ENCODE peak calls at places on chromosomes 6 and 20, in five cellular contexts. One of them, this sample, is unnamed.

GRCh38 chr6:16168121-16168520 is 39.2 kb downstream of the MYLIP start:
- DNase-seq in A549: no peak
- DNase-seq in upper lobe of right lung: no peak
- DNase-seq in heart left ventricle: no peak
- DNase-seq in small intestine: no peak
- DNase-seq in this sample: no peak

GRCh38 chr6:50925548-50925947 is 106.9 kb downstream of the TFAP2B start:
- DNase-seq in A549: no peak
- DNase-seq in upper lobe of right lung: no peak
- DNase-seq in heart left ventricle: no peak
- DNase-seq in small intestine: no peak
- DNase-seq in this sample: no peak

GRCh38 chr6:148624025-148624424 is 122.8 kb upstream of the UST start:
- DNase-seq in heart left ventricle: no peak
- DNase-seq in A549: no peak
- DNase-seq in upper lobe of right lung: no peak
- DNase-seq in small intestine: no peak
- DNase-seq in this sample: no peak

GRCh38 chr6:135791441-135791840 is 60.1 kb upstream of the PDE7B start:
- DNase-seq in heart left ventricle: no peak
- DNase-seq in upper lobe of right lung: no peak
- DNase-seq in A549: no peak
- DNase-seq in small intestine: no peak
- DNase-seq in this sample: no peak

GRCh38 chr20:20184149-20184548 is 131.8 kb downstream of the CFAP61 start:
- DNase-seq in heart left ventricle: no peak
- DNase-seq in upper lobe of right lung: no peak
- DNase-seq in A549: peak; percentile 16
- DNase-seq in small intestine: no peak
- DNase-seq in this sample: no peak

GRCh38 chr6:131282417-131282816 is 147.2 kb downstream of the AKAP7 start:
- DNase-seq in small intestine: peak; percentile 60
- DNase-seq in A549: no peak
- DNase-seq in heart left ventricle: no peak
- DNase-seq in upper lobe of right lung: no peak
- DNase-seq in this sample: no peak

GRCh38 chr6:88513920-88514319 is 347.8 kb upstream of the CNR1 start:
- DNase-seq in A549: no peak
- DNase-seq in heart left ventricle: no peak
- DNase-seq in upper lobe of right lung: no peak
- DNase-seq in small intestine: no peak
- DNase-seq in this sample: no peak

GRCh38 chr6:12704946-12705345 is 11.6 kb upstream of the PHACTR1 start:
- DNase-seq in heart left ventricle: no peak
- DNase-seq in small intestine: no peak
- DNase-seq in upper lobe of right lung: no peak
- DNase-seq in A549: no peak
- DNase-seq in this sample: no peak

GRCh38 chr6:87287251-87287650 is 35.1 kb upstream of the SMIM8 start:
- DNase-seq in small intestine: no peak
- DNase-seq in upper lobe of right lung: no peak
- DNase-seq in A549: no peak
- DNase-seq in heart left ventricle: no peak
- DNase-seq in this sample: no peak

GRCh38 chr6:106476326-106477105 is 116.0 kb downstream of the CRYBG1 start:
- DNase-seq in small intestine: no peak
- DNase-seq in A549: no peak
- DNase-seq in upper lobe of right lung: no peak
- DNase-seq in heart left ventricle: no peak
- DNase-seq in this sample: no peak

GRCh38 chr20:17680836-17681740 is 954 bp downstream of the RRBP1 start:
- DNase-seq in upper lobe of right lung: peak; percentile 95
- DNase-seq in heart left ventricle: peak; percentile 89
- DNase-seq in A549: peak; percentile 80
- DNase-seq in small intestine: peak; percentile 75
- DNase-seq in this sample: peak; percentile 73

GRCh38 chr20:37347891-37348642 is 2.1 kb downstream of the SRC start:
- DNase-seq in heart left ventricle: no peak
- DNase-seq in A549: no peak
- DNase-seq in upper lobe of right lung: peak; percentile 52
- DNase-seq in small intestine: peak; percentile 35
- DNase-seq in this sample: no peak

GRCh38 chr20:40431611-40432010 is 257.4 kb downstream of the MAFB start:
- DNase-seq in upper lobe of right lung: no peak
- DNase-seq in heart left ventricle: no peak
- DNase-seq in A549: no peak
- DNase-seq in small intestine: no peak
- DNase-seq in this sample: no peak

GRCh38 chr6:119349041-119349340 is 570 bp downstream of the MAN1A1 start:
- DNase-seq in upper lobe of right lung: no peak
- DNase-seq in A549: no peak
- DNase-seq in small intestine: no peak
- DNase-seq in heart left ventricle: no peak
- DNase-seq in this sample: peak; percentile 44

GRCh38 chr20:60062431-60063336 is 104.5 kb downstream of the CDH26 start:
- DNase-seq in upper lobe of right lung: no peak
- DNase-seq in heart left ventricle: no peak
- DNase-seq in A549: no peak
- DNase-seq in small intestine: no peak
- DNase-seq in this sample: no peak

GRCh38 chr6:29631209-29631810 is 1.7 kb downstream of the GABBR1 start:
- DNase-seq in A549: no peak
- DNase-seq in heart left ventricle: no peak
- DNase-seq in upper lobe of right lung: no peak
- DNase-seq in small intestine: no peak
- DNase-seq in this sample: no peak

GRCh38 chr20:43495388-43495787 is 12.1 kb upstream of the L3MBTL1 start:
- DNase-seq in small intestine: no peak
- DNase-seq in upper lobe of right lung: no peak
- DNase-seq in A549: no peak
- DNase-seq in heart left ventricle: no peak
- DNase-seq in this sample: no peak

GRCh38 chr6:9783567-9783966 is 631.3 kb downstream of the TFAP2A start:
- DNase-seq in upper lobe of right lung: no peak
- DNase-seq in heart left ventricle: no peak
- DNase-seq in small intestine: no peak
- DNase-seq in A549: no peak
- DNase-seq in this sample: no peak

GRCh38 chr6:54878705-54879104 is 32.1 kb downstream of the FAM83B start:
- DNase-seq in small intestine: no peak
- DNase-seq in A549: peak; percentile 14
- DNase-seq in upper lobe of right lung: no peak
- DNase-seq in heart left ventricle: no peak
- DNase-seq in this sample: no peak

GRCh38 chr6:16741112-16742016 is 19.9 kb downstream of the ATXN1 start:
- DNase-seq in small intestine: no peak
- DNase-seq in heart left ventricle: no peak
- DNase-seq in upper lobe of right lung: no peak
- DNase-seq in A549: no peak
- DNase-seq in this sample: no peak

GRCh38 chr20:46458891-46459750 is 52.7 kb upstream of the ELMO2 start:
- DNase-seq in upper lobe of right lung: peak; percentile 75
- DNase-seq in small intestine: peak; percentile 33
- DNase-seq in A549: no peak
- DNase-seq in heart left ventricle: peak; percentile 43
- DNase-seq in this sample: no peak

GRCh38 chr20:53949319-53949839 is 121.0 kb downstream of the BCAS1 start:
- DNase-seq in heart left ventricle: peak; percentile 77
- DNase-seq in upper lobe of right lung: peak; percentile 69
- DNase-seq in small intestine: peak; percentile 55
- DNase-seq in A549: peak; percentile 16
- DNase-seq in this sample: peak; percentile 87

GRCh38 chr20:51077601-51078000 is 54.7 kb upstream of the KCNG1 start:
- DNase-seq in A549: no peak
- DNase-seq in heart left ventricle: no peak
- DNase-seq in upper lobe of right lung: no peak
- DNase-seq in small intestine: no peak
- DNase-seq in this sample: no peak

GRCh38 chr20:59640267-59640666 is 35.9 kb downstream of the PHACTR3 start:
- DNase-seq in upper lobe of right lung: no peak
- DNase-seq in heart left ventricle: no peak
- DNase-seq in small intestine: no peak
- DNase-seq in A549: no peak
- DNase-seq in this sample: no peak

GRCh38 chr6:170051229-170052172 is 239.4 kb downstream of the DLL1 start:
- DNase-seq in upper lobe of right lung: peak; percentile 57
- DNase-seq in heart left ventricle: no peak
- DNase-seq in small intestine: no peak
- DNase-seq in A549: no peak
- DNase-seq in this sample: no peak

GRCh38 chr20:64077876-64078551 is 1.3 kb downstream of the RGS19 start:
- DNase-seq in A549: no peak
- DNase-seq in heart left ventricle: no peak
- DNase-seq in small intestine: no peak
- DNase-seq in upper lobe of right lung: no peak
- DNase-seq in this sample: peak; percentile 74

GRCh38 chr20:16104783-16105182 is 468.5 kb downstream of the KIF16B start:
- DNase-seq in heart left ventricle: no peak
- DNase-seq in upper lobe of right lung: no peak
- DNase-seq in A549: no peak
- DNase-seq in small intestine: no peak
- DNase-seq in this sample: no peak

GRCh38 chr20:36824142-36824940 is 50.8 kb upstream of the DSN1 start:
- DNase-seq in small intestine: no peak
- DNase-seq in upper lobe of right lung: no peak
- DNase-seq in A549: no peak
- DNase-seq in heart left ventricle: no peak
- DNase-seq in this sample: no peak

GRCh38 chr6:13924949-13925881 is at the start of gene RNF182:
- DNase-seq in A549: no peak
- DNase-seq in upper lobe of right lung: no peak
- DNase-seq in small intestine: peak; percentile 33
- DNase-seq in heart left ventricle: no peak
- DNase-seq in this sample: peak; percentile 13

GRCh38 chr6:24933868-24934401 is 1.8 kb downstream of the RIPOR2 start:
- DNase-seq in A549: peak; percentile 35
- DNase-seq in upper lobe of right lung: no peak
- DNase-seq in heart left ventricle: no peak
- DNase-seq in small intestine: no peak
- DNase-seq in this sample: peak; percentile 66

GRCh38 chr20:6126846-6127245 is 4.0 kb upstream of the FERMT1 start:
- DNase-seq in upper lobe of right lung: no peak
- DNase-seq in heart left ventricle: no peak
- DNase-seq in small intestine: no peak
- DNase-seq in A549: no peak
- DNase-seq in this sample: no peak

GRCh38 chr20:6122873-6123649 is at the start of gene FERMT1:
- DNase-seq in upper lobe of right lung: peak; percentile 83
- DNase-seq in small intestine: peak; percentile 85
- DNase-seq in A549: peak; percentile 89
- DNase-seq in heart left ventricle: peak; percentile 62
- DNase-seq in this sample: no peak

GRCh38 chr20:6123650-6124014 is 802 bp upstream of the FERMT1 start:
- DNase-seq in A549: no peak
- DNase-seq in small intestine: no peak
- DNase-seq in upper lobe of right lung: no peak
- DNase-seq in heart left ventricle: no peak
- DNase-seq in this sample: no peak

GRCh38 chr20:6130045-6130444 is 7.2 kb upstream of the FERMT1 start:
- DNase-seq in small intestine: no peak
- DNase-seq in upper lobe of right lung: no peak
- DNase-seq in heart left ventricle: no peak
- DNase-seq in A549: no peak
- DNase-seq in this sample: no peak

DNA sequence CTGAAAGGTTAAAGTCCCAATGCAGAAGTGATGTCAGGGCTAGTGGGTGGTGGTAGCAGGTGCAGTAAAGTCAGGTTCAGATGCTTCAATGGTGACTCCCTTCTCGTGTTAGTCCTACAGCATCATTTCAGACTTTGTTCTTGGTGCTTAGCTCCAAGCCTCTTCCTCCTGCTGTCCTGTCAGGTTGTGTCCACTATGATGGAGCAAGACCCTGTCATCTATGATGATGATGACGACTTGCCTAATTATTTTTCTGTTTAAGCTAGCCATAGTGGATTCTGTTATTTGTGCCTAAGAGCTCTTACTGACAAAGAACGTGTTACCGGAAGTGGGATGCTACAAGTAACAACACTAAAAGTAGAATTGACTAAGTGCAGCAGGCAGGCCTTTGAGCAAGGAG is 5.0 kb upstream of the FERMT1 start:
- DNase-seq in small intestine: no peak
- DNase-seq in A549: no peak
- DNase-seq in heart left ventricle: no peak
- DNase-seq in upper lobe of right lung: no peak
- DNase-seq in this sample: no peak
- H3K27ac ChIP-seq in small intestine: no peak overlapping the region
- H3K27ac ChIP-seq in A549: no peak overlapping the region
- H3K27ac ChIP-seq in heart left ventricle: no peak overlapping the region
- H3K27ac ChIP-seq in upper lobe of right lung: no peak overlapping the region
- H3K27ac ChIP-seq in this sample: no peak overlapping the region

GRCh38 chr6:90722648-90723047 is 135.8 kb upstream of the MAP3K7 start:
- DNase-seq in small intestine: no peak
- DNase-seq in upper lobe of right lung: no peak
- DNase-seq in heart left ventricle: no peak
- DNase-seq in A549: no peak
- DNase-seq in this sample: no peak
- H3K27ac ChIP-seq in small intestine: no peak overlapping the region
- H3K27ac ChIP-seq in upper lobe of right lung: no peak overlapping the region
- H3K27ac ChIP-seq in heart left ventricle: no peak overlapping the region
- H3K27ac ChIP-seq in A549: no peak overlapping the region
- H3K27ac ChIP-seq in this sample: no peak overlapping the region

DNA sequence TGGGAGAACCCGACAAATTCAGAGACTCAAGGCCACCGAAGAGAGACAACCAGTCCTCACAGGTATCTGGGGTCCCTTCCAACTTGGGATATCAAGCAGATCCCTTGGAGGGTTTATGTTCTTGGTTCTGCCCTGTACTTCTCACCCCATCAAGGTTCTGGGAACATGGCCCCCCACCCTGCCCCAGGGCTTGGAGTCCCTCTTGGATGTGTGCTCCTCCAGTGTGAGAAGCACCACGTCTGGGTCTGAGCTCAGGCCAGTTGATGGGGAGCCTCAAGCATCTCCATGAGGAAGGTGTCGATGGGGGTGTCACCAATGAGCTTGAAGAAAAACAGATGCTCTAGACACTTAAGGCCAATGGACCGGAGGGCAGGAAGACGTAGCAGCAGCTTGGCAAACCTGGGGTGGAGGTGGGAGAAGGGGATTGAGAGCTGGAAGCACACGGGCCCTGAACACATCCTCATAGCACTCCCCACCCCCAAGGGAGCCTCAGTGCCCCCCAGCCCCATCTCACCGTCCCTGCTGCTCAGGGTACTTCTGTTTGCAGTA is 2.2 kb upstream of the COL11A2 start:
- DNase-seq in A549: no peak
- DNase-seq in heart left ventricle: no peak
- DNase-seq in upper lobe of right lung: no peak
- DNase-seq in small intestine: no peak
- DNase-seq in this sample: no peak
- H3K27ac ChIP-seq in A549: no peak overlapping the region
- H3K27ac ChIP-seq in heart left ventricle: no peak overlapping the region
- H3K27ac ChIP-seq in upper lobe of right lung: no peak overlapping the region
- H3K27ac ChIP-seq in small intestine: no peak overlapping the region
- H3K27ac ChIP-seq in this sample: no peak overlapping the region

GRCh38 chr6:42453649-42454427 is 2.1 kb upstream of the TRERF1 start:
- DNase-seq in heart left ventricle: peak; percentile 57
- DNase-seq in A549: no peak
- DNase-seq in upper lobe of right lung: no peak
- DNase-seq in small intestine: peak; percentile 60
- DNase-seq in this sample: no peak
- H3K27ac ChIP-seq in heart left ventricle: peak overlapping the region; percentile 80
- H3K27ac ChIP-seq in A549: peak overlapping the region; percentile 100
- H3K27ac ChIP-seq in upper lobe of right lung: no peak overlapping the region
- H3K27ac ChIP-seq in small intestine: no peak overlapping the region
- H3K27ac ChIP-seq in this sample: no peak overlapping the region

This sample was measured in CD4-positive, alpha-beta memory T cell.